ENCODE peak calls at places on chromosomes 3 and 15, in nine cellular contexts. One of them, this sample, is unnamed.

GRCh38 chr15:44738340-44738984 is 2.1 kb downstream of the TRIM69 start:
- ATAC-seq in heart left ventricle: no peak
- ATAC-seq in right lobe of liver: peak; percentile 80
- ATAC-seq in HCT116: peak; percentile 46
- ATAC-seq in body of pancreas: peak; percentile 74
- ATAC-seq in upper lobe of left lung: no peak
- ATAC-seq in A549: no peak
- ATAC-seq in IMR-90: peak; percentile 71
- ATAC-seq in K562: no peak
- ATAC-seq in this sample: peak; percentile 55

GRCh38 chr3:132225664-132226063 is 91.5 kb upstream of the ACP3 start:
- ATAC-seq in K562: no peak
- ATAC-seq in body of pancreas: no peak
- ATAC-seq in heart left ventricle: no peak
- ATAC-seq in upper lobe of left lung: peak; percentile 72
- ATAC-seq in A549: peak; percentile 77
- ATAC-seq in right lobe of liver: no peak
- ATAC-seq in IMR-90: no peak
- ATAC-seq in HCT116: no peak
- ATAC-seq in this sample: no peak

GRCh38 chr3:134136604-134137003 is 106.9 kb upstream of the SLCO2A1 start:
- ATAC-seq in upper lobe of left lung: no peak
- ATAC-seq in A549: no peak
- ATAC-seq in HCT116: no peak
- ATAC-seq in IMR-90: no peak
- ATAC-seq in K562: no peak
- ATAC-seq in heart left ventricle: no peak
- ATAC-seq in body of pancreas: no peak
- ATAC-seq in right lobe of liver: no peak
- ATAC-seq in this sample: no peak

GRCh38 chr15:27884726-27885125 is 214.4 kb downstream of the OCA2 start:
- ATAC-seq in K562: no peak
- ATAC-seq in right lobe of liver: no peak
- ATAC-seq in upper lobe of left lung: no peak
- ATAC-seq in body of pancreas: no peak
- ATAC-seq in heart left ventricle: no peak
- ATAC-seq in A549: no peak
- ATAC-seq in HCT116: no peak
- ATAC-seq in IMR-90: no peak
- ATAC-seq in this sample: no peak

GRCh38 chr3:61650719-61651118 is 89.3 kb downstream of the PTPRG start:
- ATAC-seq in HCT116: no peak
- ATAC-seq in body of pancreas: no peak
- ATAC-seq in A549: no peak
- ATAC-seq in heart left ventricle: no peak
- ATAC-seq in upper lobe of left lung: no peak
- ATAC-seq in right lobe of liver: no peak
- ATAC-seq in IMR-90: no peak
- ATAC-seq in K562: no peak
- ATAC-seq in this sample: no peak

GRCh38 chr15:97791824-97792792 is 168.4 kb upstream of the ARRDC4 start:
- ATAC-seq in A549: no peak
- ATAC-seq in right lobe of liver: no peak
- ATAC-seq in body of pancreas: no peak
- ATAC-seq in K562: no peak
- ATAC-seq in heart left ventricle: no peak
- ATAC-seq in upper lobe of left lung: no peak
- ATAC-seq in HCT116: no peak
- ATAC-seq in IMR-90: no peak
- ATAC-seq in this sample: peak; percentile 62

GRCh38 chr3:141450727-141451378 is 36.0 kb upstream of the RASA2 start:
- ATAC-seq in A549: peak; percentile 5
- ATAC-seq in right lobe of liver: no peak
- ATAC-seq in IMR-90: no peak
- ATAC-seq in heart left ventricle: no peak
- ATAC-seq in K562: peak; percentile 48
- ATAC-seq in body of pancreas: no peak
- ATAC-seq in HCT116: no peak
- ATAC-seq in upper lobe of left lung: no peak
- ATAC-seq in this sample: no peak

GRCh38 chr15:33411596-33412545 is 101.1 kb downstream of the RYR3 start:
- ATAC-seq in body of pancreas: no peak
- ATAC-seq in right lobe of liver: no peak
- ATAC-seq in IMR-90: no peak
- ATAC-seq in HCT116: no peak
- ATAC-seq in heart left ventricle: no peak
- ATAC-seq in K562: no peak
- ATAC-seq in upper lobe of left lung: no peak
- ATAC-seq in A549: no peak
- ATAC-seq in this sample: no peak

GRCh38 chr3:29374255-29374654 is 93.4 kb downstream of the RBMS3 start:
- ATAC-seq in upper lobe of left lung: no peak
- ATAC-seq in IMR-90: no peak
- ATAC-seq in HCT116: no peak
- ATAC-seq in right lobe of liver: no peak
- ATAC-seq in K562: no peak
- ATAC-seq in heart left ventricle: no peak
- ATAC-seq in body of pancreas: no peak
- ATAC-seq in A549: no peak
- ATAC-seq in this sample: no peak

GRCh38 chr3:44805960-44806359 is 44.4 kb downstream of the KIF15 start:
- ATAC-seq in upper lobe of left lung: no peak
- ATAC-seq in right lobe of liver: no peak
- ATAC-seq in body of pancreas: no peak
- ATAC-seq in heart left ventricle: no peak
- ATAC-seq in A549: no peak
- ATAC-seq in K562: no peak
- ATAC-seq in IMR-90: no peak
- ATAC-seq in HCT116: no peak
- ATAC-seq in this sample: no peak

GRCh38 chr3:160450846-160451245 is 1.3 kb upstream of the TRIM59 start:
- ATAC-seq in upper lobe of left lung: no peak
- ATAC-seq in right lobe of liver: no peak
- ATAC-seq in HCT116: no peak
- ATAC-seq in body of pancreas: no peak
- ATAC-seq in IMR-90: peak; percentile 44
- ATAC-seq in heart left ventricle: no peak
- ATAC-seq in A549: no peak
- ATAC-seq in K562: no peak
- ATAC-seq in this sample: no peak

GRCh38 chr3:160451602-160452001 is 2.0 kb upstream of the TRIM59 start:
- ATAC-seq in body of pancreas: no peak
- ATAC-seq in K562: no peak
- ATAC-seq in A549: no peak
- ATAC-seq in right lobe of liver: no peak
- ATAC-seq in heart left ventricle: no peak
- ATAC-seq in HCT116: no peak
- ATAC-seq in IMR-90: no peak
- ATAC-seq in upper lobe of left lung: no peak
- ATAC-seq in this sample: no peak

GRCh38 chr3:160448845-160449659 is 534 bp downstream of the TRIM59 start:
- ATAC-seq in HCT116: peak; percentile 83
- ATAC-seq in body of pancreas: peak; percentile 56
- ATAC-seq in heart left ventricle: peak; percentile 36
- ATAC-seq in upper lobe of left lung: peak; percentile 81
- ATAC-seq in K562: peak; percentile 61
- ATAC-seq in right lobe of liver: peak; percentile 65
- ATAC-seq in IMR-90: peak; percentile 55
- ATAC-seq in A549: peak; percentile 90
- ATAC-seq in this sample: peak; percentile 60

GRCh38 chr3:160447544-160447943 is 2.0 kb downstream of the TRIM59 start:
- ATAC-seq in IMR-90: no peak
- ATAC-seq in HCT116: no peak
- ATAC-seq in right lobe of liver: no peak
- ATAC-seq in K562: no peak
- ATAC-seq in upper lobe of left lung: no peak
- ATAC-seq in A549: no peak
- ATAC-seq in heart left ventricle: no peak
- ATAC-seq in body of pancreas: no peak
- ATAC-seq in this sample: no peak

DNA sequence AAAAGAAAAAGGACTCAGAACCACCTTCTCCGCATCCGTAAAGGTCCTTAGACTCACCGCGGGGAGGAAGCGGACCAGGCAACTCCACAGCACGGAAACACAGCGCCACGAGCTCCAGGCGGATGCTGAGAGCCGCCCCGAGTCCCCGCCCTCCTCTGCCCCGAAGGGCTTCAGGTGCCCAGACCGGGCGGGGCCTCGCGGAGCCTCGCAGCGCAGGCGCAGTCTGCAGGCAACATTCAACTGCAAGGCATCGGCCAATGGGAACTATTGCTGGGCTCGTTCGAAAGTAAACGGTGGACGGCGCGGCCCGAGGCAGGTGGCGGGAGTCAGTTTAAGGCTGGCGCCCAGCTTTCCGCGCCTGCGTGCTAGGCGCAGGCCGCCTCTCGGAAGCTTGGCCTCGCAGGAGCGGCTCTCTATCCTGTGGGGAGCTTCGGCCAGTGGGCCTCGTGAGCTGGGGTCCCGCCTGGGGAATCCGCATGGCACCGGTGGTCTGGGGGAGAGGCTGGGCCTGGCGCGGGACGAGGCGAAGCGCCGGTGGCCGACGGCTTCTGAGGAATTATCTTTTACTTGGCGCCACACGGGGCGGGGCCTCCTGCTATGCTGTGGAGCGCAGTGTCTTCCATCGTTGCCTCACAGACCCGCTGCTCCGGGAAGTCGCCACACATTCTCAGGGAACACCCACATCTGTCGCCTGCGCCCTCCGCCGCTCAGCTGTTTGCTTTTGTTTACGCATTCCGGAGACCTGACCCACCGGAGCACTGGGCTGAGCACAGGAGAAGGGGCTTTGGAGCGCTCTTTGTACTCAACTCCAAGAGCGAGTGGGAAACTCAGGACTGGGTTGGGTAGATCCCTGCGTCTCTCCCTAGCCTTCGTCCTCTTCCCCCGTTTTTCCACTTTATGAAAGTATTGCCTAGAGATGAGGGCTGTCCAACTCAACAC is at the start of gene TRIM59:
- ATAC-seq in heart left ventricle: peak; percentile 57
- ATAC-seq in K562: peak; percentile 86
- ATAC-seq in A549: peak; percentile 93
- ATAC-seq in upper lobe of left lung: peak; percentile 96
- ATAC-seq in HCT116: peak; percentile 92
- ATAC-seq in body of pancreas: peak; percentile 97
- ATAC-seq in right lobe of liver: peak; percentile 96
- ATAC-seq in IMR-90: peak; percentile 88
- ATAC-seq in this sample: peak; percentile 93
- TF ChIP-seq POLR2A in heart left ventricle: no peak
- TF ChIP-seq POLR2A in K562: peak; percentile 95
- TF ChIP-seq POLR2A in A549: peak; percentile 74
- TF ChIP-seq POLR2A in upper lobe of left lung: peak; percentile 68
- TF ChIP-seq POLR2A in HCT116: peak; percentile 75
- TF ChIP-seq POLR2A in body of pancreas: peak; percentile 70
- TF ChIP-seq POLR2A in right lobe of liver: peak; percentile 22
- TF ChIP-seq POLR2A in IMR-90: peak; percentile 49
- TF ChIP-seq POLR2A in this sample: no peak

GRCh38 chr3:126245811-126246727 is 65.7 kb upstream of the ALDH1L1 start:
- ATAC-seq in heart left ventricle: peak; percentile 75
- ATAC-seq in right lobe of liver: peak; percentile 89
- ATAC-seq in K562: peak; percentile 90
- ATAC-seq in body of pancreas: peak; percentile 75
- ATAC-seq in upper lobe of left lung: peak; percentile 38
- ATAC-seq in IMR-90: peak; percentile 87
- ATAC-seq in HCT116: peak; percentile 89
- ATAC-seq in A549: peak; percentile 89
- ATAC-seq in this sample: peak; percentile 70
- TF ChIP-seq CTCF in heart left ventricle: peak; percentile 50
- TF ChIP-seq CTCF in right lobe of liver: peak; percentile 62
- TF ChIP-seq CTCF in K562: peak; percentile 41
- TF ChIP-seq CTCF in body of pancreas: peak; percentile 25
- TF ChIP-seq CTCF in upper lobe of left lung: peak; percentile 26
- TF ChIP-seq CTCF in IMR-90: peak; percentile 65
- TF ChIP-seq CTCF in HCT116: peak; percentile 59
- TF ChIP-seq CTCF in A549: peak; percentile 67
- TF ChIP-seq CTCF in this sample: peak; percentile 21

GRCh38 chr3:11212301-11212613 is 58.0 kb downstream of the HRH1 start:
- ATAC-seq in body of pancreas: no peak
- ATAC-seq in heart left ventricle: no peak
- ATAC-seq in K562: no peak
- ATAC-seq in HCT116: peak; percentile 31
- ATAC-seq in IMR-90: peak; percentile 57
- ATAC-seq in right lobe of liver: no peak
- ATAC-seq in upper lobe of left lung: no peak
- ATAC-seq in A549: peak; percentile 49
- ATAC-seq in this sample: no peak

GRCh38 chr3:11206316-11206715 is 52.0 kb downstream of the HRH1 start:
- ATAC-seq in upper lobe of left lung: peak; percentile 76
- ATAC-seq in heart left ventricle: no peak
- ATAC-seq in body of pancreas: no peak
- ATAC-seq in IMR-90: no peak
- ATAC-seq in K562: no peak
- ATAC-seq in HCT116: no peak
- ATAC-seq in A549: no peak
- ATAC-seq in right lobe of liver: no peak
- ATAC-seq in this sample: no peak

GRCh38 chr3:11204697-11205397 is 50.6 kb downstream of the HRH1 start:
- ATAC-seq in IMR-90: no peak
- ATAC-seq in A549: no peak
- ATAC-seq in heart left ventricle: no peak
- ATAC-seq in body of pancreas: no peak
- ATAC-seq in K562: no peak
- ATAC-seq in HCT116: no peak
- ATAC-seq in upper lobe of left lung: no peak
- ATAC-seq in right lobe of liver: no peak
- ATAC-seq in this sample: no peak

GRCh38 chr3:11211531-11212300 is 57.4 kb downstream of the HRH1 start:
- ATAC-seq in heart left ventricle: no peak
- ATAC-seq in upper lobe of left lung: no peak
- ATAC-seq in A549: peak; percentile 74
- ATAC-seq in body of pancreas: no peak
- ATAC-seq in right lobe of liver: no peak
- ATAC-seq in IMR-90: peak; percentile 43
- ATAC-seq in K562: peak; percentile 34
- ATAC-seq in HCT116: peak; percentile 58
- ATAC-seq in this sample: peak; percentile 32

DNA sequence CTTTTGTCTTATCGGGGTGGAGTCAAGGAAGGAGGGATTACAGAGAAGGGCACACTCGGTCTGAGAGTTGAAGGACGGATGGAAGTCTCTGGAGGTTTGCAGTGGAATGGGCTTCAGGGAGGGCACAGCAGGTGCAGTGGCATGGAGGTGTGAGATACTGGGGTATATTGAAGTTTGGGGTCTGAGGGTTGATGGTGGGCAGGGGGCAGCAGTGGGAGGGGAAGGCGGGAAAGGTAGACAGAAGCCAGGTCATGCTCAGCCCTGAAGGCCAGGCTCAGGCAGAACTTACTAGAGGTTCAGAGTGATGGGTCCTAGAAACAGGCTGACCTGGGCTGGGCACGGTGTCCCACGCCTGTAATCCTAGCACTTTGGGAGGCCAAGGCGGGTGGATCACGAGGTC is 52.7 kb downstream of the HRH1 start:
- ATAC-seq in right lobe of liver: no peak
- ATAC-seq in heart left ventricle: no peak
- ATAC-seq in upper lobe of left lung: no peak
- ATAC-seq in HCT116: no peak
- ATAC-seq in K562: no peak
- ATAC-seq in IMR-90: no peak
- ATAC-seq in body of pancreas: no peak
- ATAC-seq in A549: no peak
- ATAC-seq in this sample: no peak
- H3K27ac ChIP-seq in right lobe of liver: no peak overlapping the region
- H3K27ac ChIP-seq in heart left ventricle: no peak overlapping the region
- H3K27ac ChIP-seq in upper lobe of left lung: no peak overlapping the region
- H3K27ac ChIP-seq in HCT116: no peak overlapping the region
- H3K27ac ChIP-seq in K562: no peak overlapping the region
- H3K27ac ChIP-seq in IMR-90: no peak overlapping the region
- H3K27ac ChIP-seq in body of pancreas: no peak overlapping the region
- H3K27ac ChIP-seq in A549: peak overlapping the region; percentile 78
- H3K27ac ChIP-seq in this sample: no peak overlapping the region

GRCh38 chr3:156782319-156782718 is 43.8 kb upstream of the LEKR1 start:
- ATAC-seq in HCT116: no peak
- ATAC-seq in body of pancreas: no peak
- ATAC-seq in IMR-90: no peak
- ATAC-seq in heart left ventricle: no peak
- ATAC-seq in right lobe of liver: no peak
- ATAC-seq in K562: no peak
- ATAC-seq in A549: no peak
- ATAC-seq in upper lobe of left lung: no peak
- ATAC-seq in this sample: no peak
- TF ChIP-seq POLR2A in HCT116: no peak
- TF ChIP-seq POLR2A in body of pancreas: no peak
- TF ChIP-seq POLR2A in IMR-90: no peak
- TF ChIP-seq POLR2A in heart left ventricle: no peak
- TF ChIP-seq POLR2A in right lobe of liver: no peak
- TF ChIP-seq POLR2A in K562: no peak
- TF ChIP-seq POLR2A in A549: no peak
- TF ChIP-seq POLR2A in upper lobe of left lung: no peak
- TF ChIP-seq POLR2A in this sample: no peak